ENCODE peak calls at places on chromosomes 16 and 17, in six cellular contexts. One of them, this sample, is unnamed.

GRCh38 chr16:85028638-85029412 is 1.2 kb downstream of the KIAA0513 start:
- DNase-seq in HuH-7.5: no peak
- DNase-seq in D721Med: no peak
- DNase-seq in stimulated activated CD4-positive, alpha-beta T cell treated with anti-CD3 and anti-CD28 coated beads, Interleukin-1b, Interleukin-23, amount 100 ng/mL, for 4 hours: peak; percentile 62
- DNase-seq in ecto neural progenitor cell: no peak
- DNase-seq in AML-193: no peak
- DNase-seq in this sample: peak; percentile 39

GRCh38 chr17:68101992-68102758 is 66.6 kb downstream of the KPNA2 start:
- DNase-seq in HuH-7.5: peak; percentile 25
- DNase-seq in D721Med: no peak
- DNase-seq in stimulated activated CD4-positive, alpha-beta T cell treated with anti-CD3 and anti-CD28 coated beads, Interleukin-1b, Interleukin-23, amount 100 ng/mL, for 4 hours: no peak
- DNase-seq in ecto neural progenitor cell: no peak
- DNase-seq in AML-193: no peak
- DNase-seq in this sample: no peak

GRCh38 chr16:77850637-77851330 is 62.4 kb downstream of the VAT1L start:
- DNase-seq in HuH-7.5: no peak
- DNase-seq in D721Med: no peak
- DNase-seq in stimulated activated CD4-positive, alpha-beta T cell treated with anti-CD3 and anti-CD28 coated beads, Interleukin-1b, Interleukin-23, amount 100 ng/mL, for 4 hours: no peak
- DNase-seq in ecto neural progenitor cell: no peak
- DNase-seq in AML-193: no peak
- DNase-seq in this sample: no peak

GRCh38 chr17:9488556-9488955 is 87.1 kb downstream of the STX8 start:
- DNase-seq in HuH-7.5: no peak
- DNase-seq in D721Med: no peak
- DNase-seq in stimulated activated CD4-positive, alpha-beta T cell treated with anti-CD3 and anti-CD28 coated beads, Interleukin-1b, Interleukin-23, amount 100 ng/mL, for 4 hours: no peak
- DNase-seq in ecto neural progenitor cell: no peak
- DNase-seq in AML-193: no peak
- DNase-seq in this sample: no peak

GRCh38 chr17:77963441-77963840 is 4.9 kb downstream of the TNRC6C start:
- DNase-seq in HuH-7.5: no peak
- DNase-seq in D721Med: no peak
- DNase-seq in stimulated activated CD4-positive, alpha-beta T cell treated with anti-CD3 and anti-CD28 coated beads, Interleukin-1b, Interleukin-23, amount 100 ng/mL, for 4 hours: no peak
- DNase-seq in ecto neural progenitor cell: no peak
- DNase-seq in AML-193: peak; percentile 61
- DNase-seq in this sample: peak; percentile 88

GRCh38 chr17:58005728-58006562 is 1.1 kb downstream of the SRSF1 start:
- DNase-seq in HuH-7.5: no peak
- DNase-seq in D721Med: no peak
- DNase-seq in stimulated activated CD4-positive, alpha-beta T cell treated with anti-CD3 and anti-CD28 coated beads, Interleukin-1b, Interleukin-23, amount 100 ng/mL, for 4 hours: no peak
- DNase-seq in ecto neural progenitor cell: no peak
- DNase-seq in AML-193: no peak
- DNase-seq in this sample: no peak

GRCh38 chr17:34235389-34236028 is 19.6 kb upstream of the CCL2 start:
- DNase-seq in HuH-7.5: no peak
- DNase-seq in D721Med: no peak
- DNase-seq in stimulated activated CD4-positive, alpha-beta T cell treated with anti-CD3 and anti-CD28 coated beads, Interleukin-1b, Interleukin-23, amount 100 ng/mL, for 4 hours: no peak
- DNase-seq in ecto neural progenitor cell: no peak
- DNase-seq in AML-193: no peak
- DNase-seq in this sample: no peak

GRCh38 chr16:6016530-6017184 is 919.1 kb upstream of the EEF2KMT start:
- DNase-seq in HuH-7.5: peak; percentile 46
- DNase-seq in D721Med: no peak
- DNase-seq in stimulated activated CD4-positive, alpha-beta T cell treated with anti-CD3 and anti-CD28 coated beads, Interleukin-1b, Interleukin-23, amount 100 ng/mL, for 4 hours: no peak
- DNase-seq in ecto neural progenitor cell: peak; percentile 50
- DNase-seq in AML-193: peak; percentile 54
- DNase-seq in this sample: peak; percentile 50

GRCh38 chr17:63665527-63666214 is 34.3 kb downstream of the LIMD2 start:
- DNase-seq in HuH-7.5: no peak
- DNase-seq in D721Med: no peak
- DNase-seq in stimulated activated CD4-positive, alpha-beta T cell treated with anti-CD3 and anti-CD28 coated beads, Interleukin-1b, Interleukin-23, amount 100 ng/mL, for 4 hours: no peak
- DNase-seq in ecto neural progenitor cell: no peak
- DNase-seq in AML-193: peak; percentile 100
- DNase-seq in this sample: peak; percentile 23

GRCh38 chr17:49371178-49371834 is 9.3 kb upstream of the ZNF652 start:
- DNase-seq in HuH-7.5: no peak
- DNase-seq in D721Med: no peak
- DNase-seq in stimulated activated CD4-positive, alpha-beta T cell treated with anti-CD3 and anti-CD28 coated beads, Interleukin-1b, Interleukin-23, amount 100 ng/mL, for 4 hours: no peak
- DNase-seq in ecto neural progenitor cell: no peak
- DNase-seq in AML-193: no peak
- DNase-seq in this sample: no peak

GRCh38 chr16:25896412-25896811 is 204.7 kb downstream of the HS3ST4 start:
- DNase-seq in HuH-7.5: no peak
- DNase-seq in D721Med: no peak
- DNase-seq in stimulated activated CD4-positive, alpha-beta T cell treated with anti-CD3 and anti-CD28 coated beads, Interleukin-1b, Interleukin-23, amount 100 ng/mL, for 4 hours: no peak
- DNase-seq in ecto neural progenitor cell: no peak
- DNase-seq in AML-193: no peak
- DNase-seq in this sample: no peak

GRCh38 chr17:61997649-61998048 is 67.4 kb downstream of the MED13 start:
- DNase-seq in HuH-7.5: no peak
- DNase-seq in D721Med: no peak
- DNase-seq in stimulated activated CD4-positive, alpha-beta T cell treated with anti-CD3 and anti-CD28 coated beads, Interleukin-1b, Interleukin-23, amount 100 ng/mL, for 4 hours: no peak
- DNase-seq in ecto neural progenitor cell: no peak
- DNase-seq in AML-193: no peak
- DNase-seq in this sample: no peak

GRCh38 chr17:73292031-73292531 is 19.7 kb downstream of the CDC42EP4 start:
- DNase-seq in HuH-7.5: no peak
- DNase-seq in D721Med: no peak
- DNase-seq in stimulated activated CD4-positive, alpha-beta T cell treated with anti-CD3 and anti-CD28 coated beads, Interleukin-1b, Interleukin-23, amount 100 ng/mL, for 4 hours: no peak
- DNase-seq in ecto neural progenitor cell: no peak
- DNase-seq in AML-193: no peak
- DNase-seq in this sample: no peak

GRCh38 chr17:79937435-79937870 is 98.2 kb upstream of the CBX4 start:
- DNase-seq in HuH-7.5: no peak
- DNase-seq in D721Med: no peak
- DNase-seq in stimulated activated CD4-positive, alpha-beta T cell treated with anti-CD3 and anti-CD28 coated beads, Interleukin-1b, Interleukin-23, amount 100 ng/mL, for 4 hours: no peak
- DNase-seq in ecto neural progenitor cell: no peak
- DNase-seq in AML-193: no peak
- DNase-seq in this sample: no peak

GRCh38 chr17:71269201-71269600 is 851.6 kb upstream of the SOX9 start:
- DNase-seq in HuH-7.5: no peak
- DNase-seq in D721Med: no peak
- DNase-seq in stimulated activated CD4-positive, alpha-beta T cell treated with anti-CD3 and anti-CD28 coated beads, Interleukin-1b, Interleukin-23, amount 100 ng/mL, for 4 hours: no peak
- DNase-seq in ecto neural progenitor cell: no peak
- DNase-seq in AML-193: no peak
- DNase-seq in this sample: no peak

GRCh38 chr16:85172465-85173071 is 60.3 kb upstream of the CIBAR2 start:
- DNase-seq in HuH-7.5: peak; percentile 85
- DNase-seq in D721Med: peak; percentile 45
- DNase-seq in stimulated activated CD4-positive, alpha-beta T cell treated with anti-CD3 and anti-CD28 coated beads, Interleukin-1b, Interleukin-23, amount 100 ng/mL, for 4 hours: no peak
- DNase-seq in ecto neural progenitor cell: peak; percentile 79
- DNase-seq in AML-193: peak; percentile 20
- DNase-seq in this sample: peak; percentile 72

GRCh38 chr17:62075308-62075815 is 10.3 kb upstream of the MED13 start:
- DNase-seq in HuH-7.5: no peak
- DNase-seq in D721Med: no peak
- DNase-seq in stimulated activated CD4-positive, alpha-beta T cell treated with anti-CD3 and anti-CD28 coated beads, Interleukin-1b, Interleukin-23, amount 100 ng/mL, for 4 hours: no peak
- DNase-seq in ecto neural progenitor cell: no peak
- DNase-seq in AML-193: no peak
- DNase-seq in this sample: no peak

GRCh38 chr17:57919912-57920311 is 35.3 kb downstream of the CUEDC1 start:
- DNase-seq in HuH-7.5: no peak
- DNase-seq in D721Med: no peak
- DNase-seq in stimulated activated CD4-positive, alpha-beta T cell treated with anti-CD3 and anti-CD28 coated beads, Interleukin-1b, Interleukin-23, amount 100 ng/mL, for 4 hours: no peak
- DNase-seq in ecto neural progenitor cell: no peak
- DNase-seq in AML-193: no peak
- DNase-seq in this sample: no peak

GRCh38 chr17:72122668-72123495 is 2.1 kb downstream of the SOX9 start:
- DNase-seq in HuH-7.5: peak; percentile 92
- DNase-seq in D721Med: no peak
- DNase-seq in stimulated activated CD4-positive, alpha-beta T cell treated with anti-CD3 and anti-CD28 coated beads, Interleukin-1b, Interleukin-23, amount 100 ng/mL, for 4 hours: no peak
- DNase-seq in ecto neural progenitor cell: peak; percentile 82
- DNase-seq in AML-193: no peak
- DNase-seq in this sample: no peak

GRCh38 chr16:750454-750853 is 9.7 kb upstream of the CIAO3 start:
- DNase-seq in HuH-7.5: no peak
- DNase-seq in D721Med: no peak
- DNase-seq in stimulated activated CD4-positive, alpha-beta T cell treated with anti-CD3 and anti-CD28 coated beads, Interleukin-1b, Interleukin-23, amount 100 ng/mL, for 4 hours: no peak
- DNase-seq in ecto neural progenitor cell: no peak
- DNase-seq in AML-193: no peak
- DNase-seq in this sample: no peak

GRCh38 chr17:64028874-64029464 is 8.5 kb upstream of the ICAM2 start:
- DNase-seq in HuH-7.5: peak; percentile 51
- DNase-seq in D721Med: no peak
- DNase-seq in stimulated activated CD4-positive, alpha-beta T cell treated with anti-CD3 and anti-CD28 coated beads, Interleukin-1b, Interleukin-23, amount 100 ng/mL, for 4 hours: peak; percentile 58
- DNase-seq in ecto neural progenitor cell: peak; percentile 77
- DNase-seq in AML-193: peak; percentile 71
- DNase-seq in this sample: peak; percentile 80

GRCh38 chr17:36085710-36086268 is 4.2 kb downstream of the CCL3 start:
- DNase-seq in HuH-7.5: no peak
- DNase-seq in D721Med: no peak
- DNase-seq in stimulated activated CD4-positive, alpha-beta T cell treated with anti-CD3 and anti-CD28 coated beads, Interleukin-1b, Interleukin-23, amount 100 ng/mL, for 4 hours: no peak
- DNase-seq in ecto neural progenitor cell: no peak
- DNase-seq in AML-193: peak; percentile 94
- DNase-seq in this sample: peak; percentile 76

GRCh38 chr16:52466998-52467397 is 79.9 kb downstream of the TOX3 start:
- DNase-seq in HuH-7.5: no peak
- DNase-seq in D721Med: no peak
- DNase-seq in stimulated activated CD4-positive, alpha-beta T cell treated with anti-CD3 and anti-CD28 coated beads, Interleukin-1b, Interleukin-23, amount 100 ng/mL, for 4 hours: no peak
- DNase-seq in ecto neural progenitor cell: no peak
- DNase-seq in AML-193: no peak
- DNase-seq in this sample: no peak

GRCh38 chr17:80279895-80280294 is 19.2 kb downstream of the RNF213 start:
- DNase-seq in HuH-7.5: no peak
- DNase-seq in D721Med: no peak
- DNase-seq in stimulated activated CD4-positive, alpha-beta T cell treated with anti-CD3 and anti-CD28 coated beads, Interleukin-1b, Interleukin-23, amount 100 ng/mL, for 4 hours: no peak
- DNase-seq in ecto neural progenitor cell: no peak
- DNase-seq in AML-193: no peak
- DNase-seq in this sample: no peak

This sample was measured in OCI-M1.